ENCODE peak calls at places on chromosomes 7 and 10, in five cellular contexts. J, W, U, Q and F are unnamed samples.

GRCh38 chr7:112782498-112782897 is 7.7 kb downstream of the TMEM168 start:
- DNase-seq in J (no peak), W (no peak), U (no peak), Q (no peak), F (no peak)

GRCh38 chr10:60114765-60115586 is 208.6 kb upstream of the CCDC6 start:
- DNase-seq in J (no peak), W (no peak), U (peak; percentile 68), Q (no peak), F (no peak)

GRCh38 chr10:66834802-66835201 is 91.0 kb upstream of the LRRTM3 start:
- DNase-seq in J (peak; percentile 76), W (no peak), U (no peak), Q (no peak), F (no peak)

GRCh38 chr7:30330134-30331111 is 46.0 kb downstream of the ZNRF2 start:
- DNase-seq in J (no peak), W (no peak), U (no peak), Q (no peak), F (no peak)

GRCh38 chr10:78025685-78026364 is 3.5 kb downstream of the POLR3A start:
- DNase-seq in J (peak; percentile 74), W (no peak), U (no peak), Q (no peak), F (no peak)

GRCh38 chr10:29306688-29307087 is 17.8 kb downstream of the LYZL1 start:
- DNase-seq in J (no peak), W (no peak), U (no peak), Q (no peak), F (no peak)

GRCh38 chr7:42035205-42035604 is 201.8 kb downstream of the GLI3 start:
- DNase-seq in J (no peak), W (no peak), U (peak; percentile 34), Q (peak; percentile 49), F (no peak)

GRCh38 chr7:47298636-47299035 is 283.3 kb downstream of the TNS3 start:
- DNase-seq in J (no peak), W (peak; percentile 13), U (no peak), Q (no peak), F (no peak)

GRCh38 chr10:122077311-122077875 is 88.4 kb downstream of the TACC2 start:
- DNase-seq in J (no peak), W (no peak), U (no peak), Q (no peak), F (no peak)

GRCh38 chr10:117569610-117570395 is 27.3 kb downstream of the EMX2 start:
- DNase-seq in J (no peak), W (no peak), U (no peak), Q (no peak), F (no peak)

GRCh38 chr7:85529197-85529596 is 342.3 kb upstream of the SEMA3D start:
- DNase-seq in J (no peak), W (no peak), U (no peak), Q (no peak), F (no peak)

GRCh38 chr10:15461353-15462108 is 90.4 kb upstream of the FAM171A1 start:
- DNase-seq in J (peak; percentile 40), W (no peak), U (no peak), Q (peak; percentile 33), F (peak; percentile 45)

GRCh38 chr7:19587291-19587690 is 121.5 kb downstream of the POLR1F start:
- DNase-seq in J (no peak), W (no peak), U (no peak), Q (no peak), F (no peak)

GRCh38 chr10:43263551-43264323 is 3.1 kb downstream of the RASGEF1A start:
- DNase-seq in J (no peak), W (peak; percentile 43), U (no peak), Q (no peak), F (no peak)

GRCh38 chr10:11305825-11306601 is 288.3 kb downstream of the CELF2 start:
- DNase-seq in J (no peak), W (no peak), U (no peak), Q (no peak), F (no peak)

GRCh38 chr7:45591101-45591906 is 17.1 kb downstream of the ADCY1 start:
- DNase-seq in J (no peak), W (no peak), U (no peak), Q (no peak), F (no peak)

GRCh38 chr10:124744047-124744687 is at the start of gene FAM53B:
- DNase-seq in J (peak; percentile 65), W (peak; percentile 92), U (peak; percentile 78), Q (peak; percentile 82), F (peak; percentile 61)

GRCh38 chr7:99669782-99670181 is 10.0 kb downstream of the CYP3A5 start:
- DNase-seq in J (no peak), W (no peak), U (no peak), Q (no peak), F (no peak)

GRCh38 chr10:62640386-62640785 is 164.1 kb upstream of the ADO start:
- DNase-seq in J (no peak), W (no peak), U (no peak), Q (no peak), F (no peak)

GRCh38 chr7:51040777-51041176 is 258.1 kb upstream of the GRB10 start:
- DNase-seq in J (no peak), W (no peak), U (no peak), Q (no peak), F (no peak)

GRCh38 chr7:71144963-71145362 is 13.0 kb downstream of the GALNT17 start:
- DNase-seq in J (no peak), W (no peak), U (no peak), Q (no peak), F (no peak)

GRCh38 chr10:34687434-34688205 is 127.5 kb downstream of the PARD3 start:
- DNase-seq in J (peak; percentile 61), W (no peak), U (no peak), Q (no peak), F (no peak)

GRCh38 chr10:18240185-18240882 is 100.1 kb downstream of the CACNB2 start:
- DNase-seq in J (no peak), W (no peak), U (no peak), Q (no peak), F (no peak)

GRCh38 chr10:15045380-15045779 is 1.6 kb downstream of the OLAH start:
- DNase-seq in J (no peak), W (no peak), U (no peak), Q (no peak), F (no peak)

GRCh38 chr10:128031216-128031615 is 95.0 kb downstream of the MKI67 start:
- DNase-seq in J (no peak), W (peak; percentile 39), U (no peak), Q (no peak), F (no peak)

GRCh38 chr7:101201695-101202602 is 1.1 kb upstream of the MOGAT3 start:
- DNase-seq in J (no peak), W (peak; percentile 93), U (no peak), Q (no peak), F (no peak)

GRCh38 chr7:97064972-97065587 is 40.4 kb upstream of the DLX5 start:
- DNase-seq in J (peak; percentile 43), W (no peak), U (peak; percentile 52), Q (no peak), F (no peak)

GRCh38 chr10:124701881-124702656 is 42.1 kb downstream of the FAM53B start:
- DNase-seq in J (no peak), W (peak; percentile 50), U (peak; percentile 75), Q (peak; percentile 83), F (no peak)

GRCh38 chr10:114879541-114880158 is 58.1 kb downstream of the FHIP2A start:
- DNase-seq in J (no peak), W (no peak), U (peak; percentile 43), Q (no peak), F (no peak)

GRCh38 chr10:124657806-124658205 is 86.4 kb downstream of the FAM53B start:
- DNase-seq in J (no peak), W (no peak), U (no peak), Q (no peak), F (no peak)

GRCh38 chr10:103273026-103273425 is 3.9 kb upstream of the INA start:
- DNase-seq in J (peak; percentile 97), W (no peak), U (no peak), Q (no peak), F (peak; percentile 5)

GRCh38 chr7:92609921-92610518 is 19.8 kb upstream of the FAM133B start:
- DNase-seq in J (peak; percentile 47), W (no peak), U (peak; percentile 73), Q (no peak), F (no peak)